ENCODE peak calls at places on chromosomes 5 and 9, in eight cellular contexts. One of them, this sample, is unnamed.

GRCh38 chr9:128098017-128098935 is 29.3 kb downstream of the PTGES2 start:
- DNase-seq in activated T-helper 1 cell treated with anti-CD3 and anti-CD28 coated beads, Interleukin-2, amount 50 U/mL, for 16 hours: no peak
- DNase-seq in GM19239: no peak
- DNase-seq in germinal center: no peak
- DNase-seq in NCI-H2081 treated with DMSO at 0.1 percent for 48 hours: no peak
- DNase-seq in pulmonary artery endothelial cell: peak; percentile 93
- DNase-seq in GM13977: no peak
- DNase-seq in activated CD8-positive, alpha-beta memory T cell treated with anti-CD3 and anti-CD28 coated beads for 1 hour: peak; percentile 44
- DNase-seq in this sample: peak; percentile 93

GRCh38 chr9:79120533-79121315 is 451.0 kb upstream of the TLE4 start:
- DNase-seq in activated T-helper 1 cell treated with anti-CD3 and anti-CD28 coated beads, Interleukin-2, amount 50 U/mL, for 16 hours: no peak
- DNase-seq in GM19239: no peak
- DNase-seq in germinal center: no peak
- DNase-seq in NCI-H2081 treated with DMSO at 0.1 percent for 48 hours: peak; percentile 82
- DNase-seq in pulmonary artery endothelial cell: no peak
- DNase-seq in GM13977: no peak
- DNase-seq in activated CD8-positive, alpha-beta memory T cell treated with anti-CD3 and anti-CD28 coated beads for 1 hour: no peak
- DNase-seq in this sample: no peak

GRCh38 chr5:101977729-101978345 is 318.2 kb downstream of the SLCO4C1 start:
- DNase-seq in activated T-helper 1 cell treated with anti-CD3 and anti-CD28 coated beads, Interleukin-2, amount 50 U/mL, for 16 hours: no peak
- DNase-seq in GM19239: peak; percentile 16
- DNase-seq in germinal center: peak; percentile 28
- DNase-seq in NCI-H2081 treated with DMSO at 0.1 percent for 48 hours: no peak
- DNase-seq in pulmonary artery endothelial cell: no peak
- DNase-seq in GM13977: peak; percentile 60
- DNase-seq in activated CD8-positive, alpha-beta memory T cell treated with anti-CD3 and anti-CD28 coated beads for 1 hour: no peak
- DNase-seq in this sample: peak; percentile 30

GRCh38 chr9:94847486-94847885 is 121.0 kb downstream of the AOPEP start:
- DNase-seq in activated T-helper 1 cell treated with anti-CD3 and anti-CD28 coated beads, Interleukin-2, amount 50 U/mL, for 16 hours: no peak
- DNase-seq in GM19239: no peak
- DNase-seq in germinal center: no peak
- DNase-seq in NCI-H2081 treated with DMSO at 0.1 percent for 48 hours: no peak
- DNase-seq in pulmonary artery endothelial cell: peak; percentile 52
- DNase-seq in GM13977: no peak
- DNase-seq in activated CD8-positive, alpha-beta memory T cell treated with anti-CD3 and anti-CD28 coated beads for 1 hour: no peak
- DNase-seq in this sample: peak; percentile 72

GRCh38 chr5:318931-319601 is 2.4 kb upstream of the AHRR start:
- DNase-seq in activated T-helper 1 cell treated with anti-CD3 and anti-CD28 coated beads, Interleukin-2, amount 50 U/mL, for 16 hours: no peak
- DNase-seq in GM19239: no peak
- DNase-seq in germinal center: no peak
- DNase-seq in NCI-H2081 treated with DMSO at 0.1 percent for 48 hours: no peak
- DNase-seq in pulmonary artery endothelial cell: no peak
- DNase-seq in GM13977: peak; percentile 12
- DNase-seq in activated CD8-positive, alpha-beta memory T cell treated with anti-CD3 and anti-CD28 coated beads for 1 hour: no peak
- DNase-seq in this sample: no peak

GRCh38 chr5:128693779-128694178 is 155.7 kb upstream of the FBN2 start:
- DNase-seq in activated T-helper 1 cell treated with anti-CD3 and anti-CD28 coated beads, Interleukin-2, amount 50 U/mL, for 16 hours: no peak
- DNase-seq in GM19239: no peak
- DNase-seq in germinal center: no peak
- DNase-seq in NCI-H2081 treated with DMSO at 0.1 percent for 48 hours: no peak
- DNase-seq in pulmonary artery endothelial cell: no peak
- DNase-seq in GM13977: no peak
- DNase-seq in activated CD8-positive, alpha-beta memory T cell treated with anti-CD3 and anti-CD28 coated beads for 1 hour: no peak
- DNase-seq in this sample: peak; percentile 40

GRCh38 chr5:178564386-178564785 is 25.8 kb downstream of the COL23A1 start:
- DNase-seq in activated T-helper 1 cell treated with anti-CD3 and anti-CD28 coated beads, Interleukin-2, amount 50 U/mL, for 16 hours: no peak
- DNase-seq in GM19239: no peak
- DNase-seq in germinal center: no peak
- DNase-seq in NCI-H2081 treated with DMSO at 0.1 percent for 48 hours: no peak
- DNase-seq in pulmonary artery endothelial cell: no peak
- DNase-seq in GM13977: no peak
- DNase-seq in activated CD8-positive, alpha-beta memory T cell treated with anti-CD3 and anti-CD28 coated beads for 1 hour: no peak
- DNase-seq in this sample: no peak

GRCh38 chr5:139696894-139697658 is 48.9 kb downstream of the CXXC5 start:
- DNase-seq in activated T-helper 1 cell treated with anti-CD3 and anti-CD28 coated beads, Interleukin-2, amount 50 U/mL, for 16 hours: no peak
- DNase-seq in GM19239: no peak
- DNase-seq in germinal center: no peak
- DNase-seq in NCI-H2081 treated with DMSO at 0.1 percent for 48 hours: no peak
- DNase-seq in pulmonary artery endothelial cell: no peak
- DNase-seq in GM13977: peak; percentile 64
- DNase-seq in activated CD8-positive, alpha-beta memory T cell treated with anti-CD3 and anti-CD28 coated beads for 1 hour: no peak
- DNase-seq in this sample: peak; percentile 51

GRCh38 chr9:106880863-106881262 is 17.9 kb downstream of the ZNF462 start:
- DNase-seq in activated T-helper 1 cell treated with anti-CD3 and anti-CD28 coated beads, Interleukin-2, amount 50 U/mL, for 16 hours: no peak
- DNase-seq in GM19239: no peak
- DNase-seq in germinal center: no peak
- DNase-seq in NCI-H2081 treated with DMSO at 0.1 percent for 48 hours: no peak
- DNase-seq in pulmonary artery endothelial cell: no peak
- DNase-seq in GM13977: no peak
- DNase-seq in activated CD8-positive, alpha-beta memory T cell treated with anti-CD3 and anti-CD28 coated beads for 1 hour: no peak
- DNase-seq in this sample: peak; percentile 64

GRCh38 chr5:82164109-82164956 is 113.8 kb downstream of the RPS23 start:
- DNase-seq in activated T-helper 1 cell treated with anti-CD3 and anti-CD28 coated beads, Interleukin-2, amount 50 U/mL, for 16 hours: no peak
- DNase-seq in GM19239: no peak
- DNase-seq in germinal center: no peak
- DNase-seq in NCI-H2081 treated with DMSO at 0.1 percent for 48 hours: no peak
- DNase-seq in pulmonary artery endothelial cell: peak; percentile 43
- DNase-seq in GM13977: no peak
- DNase-seq in activated CD8-positive, alpha-beta memory T cell treated with anti-CD3 and anti-CD28 coated beads for 1 hour: no peak
- DNase-seq in this sample: peak; percentile 82

GRCh38 chr5:142441638-142442037 is 116.8 kb upstream of the SPRY4 start:
- DNase-seq in activated T-helper 1 cell treated with anti-CD3 and anti-CD28 coated beads, Interleukin-2, amount 50 U/mL, for 16 hours: no peak
- DNase-seq in GM19239: no peak
- DNase-seq in germinal center: no peak
- DNase-seq in NCI-H2081 treated with DMSO at 0.1 percent for 48 hours: no peak
- DNase-seq in pulmonary artery endothelial cell: no peak
- DNase-seq in GM13977: no peak
- DNase-seq in activated CD8-positive, alpha-beta memory T cell treated with anti-CD3 and anti-CD28 coated beads for 1 hour: no peak
- DNase-seq in this sample: no peak

GRCh38 chr9:86767373-86767772 is 179.9 kb downstream of the GAS1 start:
- DNase-seq in activated T-helper 1 cell treated with anti-CD3 and anti-CD28 coated beads, Interleukin-2, amount 50 U/mL, for 16 hours: no peak
- DNase-seq in GM19239: no peak
- DNase-seq in germinal center: no peak
- DNase-seq in NCI-H2081 treated with DMSO at 0.1 percent for 48 hours: no peak
- DNase-seq in pulmonary artery endothelial cell: no peak
- DNase-seq in GM13977: no peak
- DNase-seq in activated CD8-positive, alpha-beta memory T cell treated with anti-CD3 and anti-CD28 coated beads for 1 hour: no peak
- DNase-seq in this sample: no peak

GRCh38 chr9:70534471-70534870 is 120.0 kb upstream of the KLF9 start:
- DNase-seq in activated T-helper 1 cell treated with anti-CD3 and anti-CD28 coated beads, Interleukin-2, amount 50 U/mL, for 16 hours: no peak
- DNase-seq in GM19239: no peak
- DNase-seq in germinal center: no peak
- DNase-seq in NCI-H2081 treated with DMSO at 0.1 percent for 48 hours: no peak
- DNase-seq in pulmonary artery endothelial cell: no peak
- DNase-seq in GM13977: no peak
- DNase-seq in activated CD8-positive, alpha-beta memory T cell treated with anti-CD3 and anti-CD28 coated beads for 1 hour: no peak
- DNase-seq in this sample: peak; percentile 12

GRCh38 chr5:3365501-3366215 is 230.0 kb upstream of the IRX1 start:
- DNase-seq in activated T-helper 1 cell treated with anti-CD3 and anti-CD28 coated beads, Interleukin-2, amount 50 U/mL, for 16 hours: no peak
- DNase-seq in GM19239: no peak
- DNase-seq in germinal center: no peak
- DNase-seq in NCI-H2081 treated with DMSO at 0.1 percent for 48 hours: no peak
- DNase-seq in pulmonary artery endothelial cell: no peak
- DNase-seq in GM13977: no peak
- DNase-seq in activated CD8-positive, alpha-beta memory T cell treated with anti-CD3 and anti-CD28 coated beads for 1 hour: no peak
- DNase-seq in this sample: no peak

GRCh38 chr9:16304301-16304700 is 566.2 kb downstream of the BNC2 start:
- DNase-seq in activated T-helper 1 cell treated with anti-CD3 and anti-CD28 coated beads, Interleukin-2, amount 50 U/mL, for 16 hours: no peak
- DNase-seq in GM19239: no peak
- DNase-seq in germinal center: no peak
- DNase-seq in NCI-H2081 treated with DMSO at 0.1 percent for 48 hours: no peak
- DNase-seq in pulmonary artery endothelial cell: no peak
- DNase-seq in GM13977: no peak
- DNase-seq in activated CD8-positive, alpha-beta memory T cell treated with anti-CD3 and anti-CD28 coated beads for 1 hour: no peak
- DNase-seq in this sample: no peak

GRCh38 chr5:118952992-118953651 is 35.2 kb downstream of the DTWD2 start:
- DNase-seq in activated T-helper 1 cell treated with anti-CD3 and anti-CD28 coated beads, Interleukin-2, amount 50 U/mL, for 16 hours: no peak
- DNase-seq in GM19239: no peak
- DNase-seq in germinal center: no peak
- DNase-seq in NCI-H2081 treated with DMSO at 0.1 percent for 48 hours: no peak
- DNase-seq in pulmonary artery endothelial cell: no peak
- DNase-seq in GM13977: no peak
- DNase-seq in activated CD8-positive, alpha-beta memory T cell treated with anti-CD3 and anti-CD28 coated beads for 1 hour: no peak
- DNase-seq in this sample: no peak

GRCh38 chr5:172959824-172960799 is 888 bp downstream of the RPL26L1 start:
- DNase-seq in activated T-helper 1 cell treated with anti-CD3 and anti-CD28 coated beads, Interleukin-2, amount 50 U/mL, for 16 hours: no peak
- DNase-seq in GM19239: no peak
- DNase-seq in germinal center: no peak
- DNase-seq in NCI-H2081 treated with DMSO at 0.1 percent for 48 hours: no peak
- DNase-seq in pulmonary artery endothelial cell: no peak
- DNase-seq in GM13977: no peak
- DNase-seq in activated CD8-positive, alpha-beta memory T cell treated with anti-CD3 and anti-CD28 coated beads for 1 hour: no peak
- DNase-seq in this sample: no peak

GRCh38 chr5:110258460-110258859 is 468.0 kb downstream of the TMEM232 start:
- DNase-seq in activated T-helper 1 cell treated with anti-CD3 and anti-CD28 coated beads, Interleukin-2, amount 50 U/mL, for 16 hours: no peak
- DNase-seq in GM19239: no peak
- DNase-seq in germinal center: no peak
- DNase-seq in NCI-H2081 treated with DMSO at 0.1 percent for 48 hours: no peak
- DNase-seq in pulmonary artery endothelial cell: no peak
- DNase-seq in GM13977: no peak
- DNase-seq in activated CD8-positive, alpha-beta memory T cell treated with anti-CD3 and anti-CD28 coated beads for 1 hour: no peak
- DNase-seq in this sample: peak; percentile 7

GRCh38 chr9:34396276-34397214 is 19.8 kb upstream of the MYORG start:
- DNase-seq in activated T-helper 1 cell treated with anti-CD3 and anti-CD28 coated beads, Interleukin-2, amount 50 U/mL, for 16 hours: no peak
- DNase-seq in GM19239: no peak
- DNase-seq in germinal center: no peak
- DNase-seq in NCI-H2081 treated with DMSO at 0.1 percent for 48 hours: no peak
- DNase-seq in pulmonary artery endothelial cell: no peak
- DNase-seq in GM13977: no peak
- DNase-seq in activated CD8-positive, alpha-beta memory T cell treated with anti-CD3 and anti-CD28 coated beads for 1 hour: no peak
- DNase-seq in this sample: no peak

GRCh38 chr5:150598821-150599273 is 41.6 kb upstream of the SYNPO start:
- DNase-seq in activated T-helper 1 cell treated with anti-CD3 and anti-CD28 coated beads, Interleukin-2, amount 50 U/mL, for 16 hours: no peak
- DNase-seq in GM19239: no peak
- DNase-seq in germinal center: no peak
- DNase-seq in NCI-H2081 treated with DMSO at 0.1 percent for 48 hours: no peak
- DNase-seq in pulmonary artery endothelial cell: no peak
- DNase-seq in GM13977: no peak
- DNase-seq in activated CD8-positive, alpha-beta memory T cell treated with anti-CD3 and anti-CD28 coated beads for 1 hour: no peak
- DNase-seq in this sample: no peak

GRCh38 chr5:174563899-174564298 is 160.5 kb upstream of the MSX2 start:
- DNase-seq in activated T-helper 1 cell treated with anti-CD3 and anti-CD28 coated beads, Interleukin-2, amount 50 U/mL, for 16 hours: no peak
- DNase-seq in GM19239: no peak
- DNase-seq in germinal center: no peak
- DNase-seq in NCI-H2081 treated with DMSO at 0.1 percent for 48 hours: no peak
- DNase-seq in pulmonary artery endothelial cell: no peak
- DNase-seq in GM13977: no peak
- DNase-seq in activated CD8-positive, alpha-beta memory T cell treated with anti-CD3 and anti-CD28 coated beads for 1 hour: no peak
- DNase-seq in this sample: no peak

GRCh38 chr9:127505396-127506116 is 54.2 kb downstream of the LRSAM1 start:
- DNase-seq in activated T-helper 1 cell treated with anti-CD3 and anti-CD28 coated beads, Interleukin-2, amount 50 U/mL, for 16 hours: no peak
- DNase-seq in GM19239: peak; percentile 70
- DNase-seq in germinal center: peak; percentile 42
- DNase-seq in NCI-H2081 treated with DMSO at 0.1 percent for 48 hours: no peak
- DNase-seq in pulmonary artery endothelial cell: no peak
- DNase-seq in GM13977: peak; percentile 72
- DNase-seq in activated CD8-positive, alpha-beta memory T cell treated with anti-CD3 and anti-CD28 coated beads for 1 hour: no peak
- DNase-seq in this sample: peak; percentile 36

GRCh38 chr5:3059488-3059887 is 308.0 kb upstream of the IRX2 start:
- DNase-seq in activated T-helper 1 cell treated with anti-CD3 and anti-CD28 coated beads, Interleukin-2, amount 50 U/mL, for 16 hours: no peak
- DNase-seq in GM19239: no peak
- DNase-seq in germinal center: no peak
- DNase-seq in NCI-H2081 treated with DMSO at 0.1 percent for 48 hours: no peak
- DNase-seq in pulmonary artery endothelial cell: no peak
- DNase-seq in GM13977: no peak
- DNase-seq in activated CD8-positive, alpha-beta memory T cell treated with anti-CD3 and anti-CD28 coated beads for 1 hour: no peak
- DNase-seq in this sample: no peak

GRCh38 chr5:18395126-18396110 is 761.2 kb downstream of the TAF11L14 start:
- DNase-seq in activated T-helper 1 cell treated with anti-CD3 and anti-CD28 coated beads, Interleukin-2, amount 50 U/mL, for 16 hours: no peak
- DNase-seq in GM19239: no peak
- DNase-seq in germinal center: no peak
- DNase-seq in NCI-H2081 treated with DMSO at 0.1 percent for 48 hours: no peak
- DNase-seq in pulmonary artery endothelial cell: no peak
- DNase-seq in GM13977: no peak
- DNase-seq in activated CD8-positive, alpha-beta memory T cell treated with anti-CD3 and anti-CD28 coated beads for 1 hour: no peak
- DNase-seq in this sample: no peak

GRCh38 chr5:88452820-88453219 is 184.2 kb upstream of the TMEM161B start:
- DNase-seq in activated T-helper 1 cell treated with anti-CD3 and anti-CD28 coated beads, Interleukin-2, amount 50 U/mL, for 16 hours: no peak
- DNase-seq in GM19239: no peak
- DNase-seq in germinal center: no peak
- DNase-seq in NCI-H2081 treated with DMSO at 0.1 percent for 48 hours: no peak
- DNase-seq in pulmonary artery endothelial cell: no peak
- DNase-seq in GM13977: no peak
- DNase-seq in activated CD8-positive, alpha-beta memory T cell treated with anti-CD3 and anti-CD28 coated beads for 1 hour: no peak
- DNase-seq in this sample: no peak

GRCh38 chr9:130112244-130113151 is 58.8 kb downstream of the GPR107 start:
- DNase-seq in activated T-helper 1 cell treated with anti-CD3 and anti-CD28 coated beads, Interleukin-2, amount 50 U/mL, for 16 hours: no peak
- DNase-seq in GM19239: no peak
- DNase-seq in germinal center: no peak
- DNase-seq in NCI-H2081 treated with DMSO at 0.1 percent for 48 hours: no peak
- DNase-seq in pulmonary artery endothelial cell: no peak
- DNase-seq in GM13977: no peak
- DNase-seq in activated CD8-positive, alpha-beta memory T cell treated with anti-CD3 and anti-CD28 coated beads for 1 hour: no peak
- DNase-seq in this sample: no peak

GRCh38 chr5:138945421-138946240 is 70.5 kb upstream of the LRRTM2 start:
- DNase-seq in activated T-helper 1 cell treated with anti-CD3 and anti-CD28 coated beads, Interleukin-2, amount 50 U/mL, for 16 hours: no peak
- DNase-seq in GM19239: no peak
- DNase-seq in germinal center: no peak
- DNase-seq in NCI-H2081 treated with DMSO at 0.1 percent for 48 hours: no peak
- DNase-seq in pulmonary artery endothelial cell: no peak
- DNase-seq in GM13977: no peak
- DNase-seq in activated CD8-positive, alpha-beta memory T cell treated with anti-CD3 and anti-CD28 coated beads for 1 hour: no peak
- DNase-seq in this sample: no peak

GRCh38 chr5:353599-354580 is 32.4 kb downstream of the AHRR start:
- DNase-seq in activated T-helper 1 cell treated with anti-CD3 and anti-CD28 coated beads, Interleukin-2, amount 50 U/mL, for 16 hours: no peak
- DNase-seq in GM19239: no peak
- DNase-seq in germinal center: no peak
- DNase-seq in NCI-H2081 treated with DMSO at 0.1 percent for 48 hours: no peak
- DNase-seq in pulmonary artery endothelial cell: no peak
- DNase-seq in GM13977: no peak
- DNase-seq in activated CD8-positive, alpha-beta memory T cell treated with anti-CD3 and anti-CD28 coated beads for 1 hour: no peak
- DNase-seq in this sample: no peak

GRCh38 chr5:15376803-15377202 is 123.2 kb upstream of the FBXL7 start:
- DNase-seq in activated T-helper 1 cell treated with anti-CD3 and anti-CD28 coated beads, Interleukin-2, amount 50 U/mL, for 16 hours: no peak
- DNase-seq in GM19239: no peak
- DNase-seq in germinal center: no peak
- DNase-seq in NCI-H2081 treated with DMSO at 0.1 percent for 48 hours: no peak
- DNase-seq in pulmonary artery endothelial cell: no peak
- DNase-seq in GM13977: no peak
- DNase-seq in activated CD8-positive, alpha-beta memory T cell treated with anti-CD3 and anti-CD28 coated beads for 1 hour: no peak
- DNase-seq in this sample: no peak

GRCh38 chr9:21988056-21988990 is 5.9 kb downstream of the CDKN2A start:
- DNase-seq in activated T-helper 1 cell treated with anti-CD3 and anti-CD28 coated beads, Interleukin-2, amount 50 U/mL, for 16 hours: no peak
- DNase-seq in GM19239: no peak
- DNase-seq in germinal center: no peak
- DNase-seq in NCI-H2081 treated with DMSO at 0.1 percent for 48 hours: peak; percentile 44
- DNase-seq in pulmonary artery endothelial cell: no peak
- DNase-seq in GM13977: no peak
- DNase-seq in activated CD8-positive, alpha-beta memory T cell treated with anti-CD3 and anti-CD28 coated beads for 1 hour: no peak
- DNase-seq in this sample: peak; percentile 20

GRCh38 chr9:92767078-92768054 is 2.7 kb upstream of the BICD2 start:
- DNase-seq in activated T-helper 1 cell treated with anti-CD3 and anti-CD28 coated beads, Interleukin-2, amount 50 U/mL, for 16 hours: no peak
- DNase-seq in GM19239: no peak
- DNase-seq in germinal center: no peak
- DNase-seq in NCI-H2081 treated with DMSO at 0.1 percent for 48 hours: no peak
- DNase-seq in pulmonary artery endothelial cell: no peak
- DNase-seq in GM13977: no peak
- DNase-seq in activated CD8-positive, alpha-beta memory T cell treated with anti-CD3 and anti-CD28 coated beads for 1 hour: no peak
- DNase-seq in this sample: no peak

GRCh38 chr5:123035950-123036390 is 555 bp downstream of the PPIC start:
- DNase-seq in activated T-helper 1 cell treated with anti-CD3 and anti-CD28 coated beads, Interleukin-2, amount 50 U/mL, for 16 hours: no peak
- DNase-seq in GM19239: no peak
- DNase-seq in germinal center: peak; percentile 17
- DNase-seq in NCI-H2081 treated with DMSO at 0.1 percent for 48 hours: no peak
- DNase-seq in pulmonary artery endothelial cell: no peak
- DNase-seq in GM13977: peak; percentile 41
- DNase-seq in activated CD8-positive, alpha-beta memory T cell treated with anti-CD3 and anti-CD28 coated beads for 1 hour: no peak
- DNase-seq in this sample: peak; percentile 11

GRCh38 chr5:151097081-151097480 is 16.2 kb upstream of the TNIP1 start:
- DNase-seq in activated T-helper 1 cell treated with anti-CD3 and anti-CD28 coated beads, Interleukin-2, amount 50 U/mL, for 16 hours: no peak
- DNase-seq in GM19239: no peak
- DNase-seq in germinal center: no peak
- DNase-seq in NCI-H2081 treated with DMSO at 0.1 percent for 48 hours: no peak
- DNase-seq in pulmonary artery endothelial cell: no peak
- DNase-seq in GM13977: no peak
- DNase-seq in activated CD8-positive, alpha-beta memory T cell treated with anti-CD3 and anti-CD28 coated beads for 1 hour: no peak
- DNase-seq in this sample: no peak

GRCh38 chr5:137001026-137001569 is 498.0 kb downstream of the SPOCK1 start:
- DNase-seq in activated T-helper 1 cell treated with anti-CD3 and anti-CD28 coated beads, Interleukin-2, amount 50 U/mL, for 16 hours: no peak
- DNase-seq in GM19239: no peak
- DNase-seq in germinal center: no peak
- DNase-seq in NCI-H2081 treated with DMSO at 0.1 percent for 48 hours: no peak
- DNase-seq in pulmonary artery endothelial cell: no peak
- DNase-seq in GM13977: no peak
- DNase-seq in activated CD8-positive, alpha-beta memory T cell treated with anti-CD3 and anti-CD28 coated beads for 1 hour: no peak
- DNase-seq in this sample: no peak

This sample was measured in HCEC 1CT.